ENCODE peak calls at places on chromosomes 11 and 22, in five cellular contexts. R, A, K, I and M are unnamed samples.

GRCh38 chr11:129237880-129238638 is 45.9 kb upstream of the ARHGAP32 start:
- DNase-seq in K (no peak), R (no peak), I (no peak), A (no peak), M (no peak)

GRCh38 chr11:12846766-12847615 is 162.1 kb upstream of the RASSF10 start:
- DNase-seq in R (no peak), K (no peak), I (no peak), A (no peak), M (no peak)

GRCh38 chr11:96045622-96046456 is 121.9 kb upstream of the MTMR2 start:
- DNase-seq in K (no peak), I (no peak), R (no peak), A (peak), M (peak)

GRCh38 chr11:31940396-31941037 is 129.4 kb upstream of the PAX6 start:
- DNase-seq in A (no peak), K (no peak), R (no peak), I (no peak), M (no peak)

GRCh38 chr11:66288138-66288865 is 641 bp downstream of the YIF1A start:
- DNase-seq in K (peak), I (no peak), A (no peak), R (no peak), M (no peak)

GRCh38 chr11:1759151-1759850 is 4.4 kb downstream of the CTSD start:
- DNase-seq in A (no peak), I (no peak), K (no peak), R (no peak), M (no peak)

GRCh38 chr22:47736166-47737034 is 974.0 kb downstream of the TBC1D22A start:
- DNase-seq in A (no peak), I (no peak), K (no peak), R (no peak), M (no peak)

GRCh38 chr11:128766687-128767086 is 72.8 kb downstream of the FLI1 start:
- DNase-seq in I (no peak), A (no peak), R (no peak), K (no peak), M (no peak)

GRCh38 chr22:48897638-48897954 is 930.1 kb downstream of the BRD1 start:
- DNase-seq in A (no peak), K (no peak), I (no peak), R (no peak), M (no peak)

GRCh38 chr11:57493507-57494503 is 21.7 kb downstream of the SLC43A1 start:
- DNase-seq in R (peak), I (peak), A (no peak), K (peak), M (no peak)

GRCh38 chr11:45730014-45730413 is 64.6 kb upstream of the CHST1 start:
- DNase-seq in K (no peak), A (no peak), I (peak), R (no peak), M (no peak)

GRCh38 chr11:21625982-21626381 is 566.9 kb upstream of the ANO5 start:
- DNase-seq in R (no peak), A (no peak), I (peak), K (peak), M (no peak)

GRCh38 chr11:78034623-78035022 is 11.5 kb upstream of the KCTD14 start:
- DNase-seq in R (no peak), I (no peak), K (no peak), A (no peak), M (no peak)

GRCh38 chr11:62461740-62462522 is 43.1 kb downstream of the SCGB1A1 start:
- DNase-seq in K (no peak), R (no peak), A (no peak), I (no peak), M (no peak)

GRCh38 chr11:59187587-59187986 is 15.7 kb downstream of the DTX4 start:
- DNase-seq in I (peak), A (no peak), K (peak), R (no peak), M (no peak)

GRCh38 chr11:13462311-13462927 is 603 bp downstream of the BTBD10 start:
- DNase-seq in A (peak), I (peak), K (peak), R (peak), M (no peak)

GRCh38 chr11:119509969-119510401 is 87.0 kb upstream of the THY1 start:
- DNase-seq in I (no peak), K (peak), R (no peak), A (no peak), M (no peak)

GRCh38 chr22:42909363-42910058 is 52.4 kb upstream of the ARFGAP3 start:
- DNase-seq in I (no peak), R (no peak), K (no peak), A (no peak), M (no peak)

GRCh38 chr22:45999379-45999971 is 22.5 kb upstream of the WNT7B start:
- DNase-seq in I (no peak), R (no peak), K (no peak), A (no peak), M (no peak)

GRCh38 chr11:73078631-73079030 is 63.5 kb downstream of the FCHSD2 start:
- DNase-seq in K (no peak), R (no peak), I (no peak), A (no peak), M (no peak)

GRCh38 chr11:3826721-3827120 is 14.0 kb downstream of the RHOG start:
- DNase-seq in R (no peak), K (no peak), A (peak), I (no peak), M (no peak)

GRCh38 chr11:120178441-120179070 is 32.3 kb upstream of the OAF start:
- DNase-seq in K (no peak), A (no peak), R (no peak), I (no peak), M (peak)

GRCh38 chr22:48746789-48747425 is 1080.8 kb downstream of the BRD1 start:
- DNase-seq in I (no peak), A (no peak), R (no peak), K (no peak), M (peak)

GRCh38 chr22:19824197-19825015 is 30.3 kb downstream of the GNB1L start:
- DNase-seq in K (no peak), A (no peak), R (no peak), I (no peak), M (peak)

GRCh38 chr11:14258177-14258935 is 100.6 kb downstream of the RRAS2 start:
- DNase-seq in A (no peak), I (no peak), K (peak), R (no peak), M (no peak)

GRCh38 chr11:43021466-43021865 is 290.3 kb upstream of the API5 start:
- DNase-seq in K (no peak), I (no peak), R (no peak), A (no peak), M (no peak)

GRCh38 chr11:63536669-63537292 is at the start of gene PLAAT4:
- DNase-seq in R (peak), I (no peak), K (no peak), A (peak), M (no peak)

GRCh38 chr11:134361241-134361640 is 29.5 kb downstream of the GLB1L2 start:
- DNase-seq in I (no peak), K (no peak), A (no peak), R (no peak), M (no peak)

GRCh38 chr11:27698872-27699241 is 1.4 kb downstream of the BDNF start:
- DNase-seq in I (no peak), A (peak), R (peak), K (peak), M (peak)